ENCODE peak calls at places on chromosomes 11 and 22, in seven cellular contexts. T, M, N, E, P, R and O are unnamed samples.

GRCh38 chr11:12278766-12279671 is 98.4 kb upstream of the PARVA start:
- DNase-seq in R (no peak), T (no peak), M (no peak), P (no peak), N (no peak), E (peak; percentile 29), O (no peak)

GRCh38 chr11:65183201-65183891 is 1.6 kb downstream of the CAPN1 start:
- DNase-seq in P (peak; percentile 4), R (no peak), N (no peak), T (no peak), E (no peak), M (no peak), O (peak; percentile 92)

GRCh38 chr11:115724709-115725108 is 220.5 kb upstream of the CADM1 start:
- DNase-seq in M (no peak), N (no peak), E (no peak), P (peak; percentile 68), T (no peak), R (peak; percentile 83), O (no peak)

GRCh38 chr11:1202776-1203504 is 19.9 kb upstream of the MUC5B start:
- DNase-seq in P (peak; percentile 94), N (peak; percentile 73), E (peak; percentile 64), T (peak; percentile 97), R (peak; percentile 7), M (peak; percentile 8), O (peak; percentile 58)

GRCh38 chr11:76382209-76382608 is 1.1 kb downstream of the GVQW3 start:
- DNase-seq in T (no peak), E (no peak), N (no peak), M (no peak), P (no peak), R (no peak), O (no peak)

GRCh38 chr22:21970037-21970799 is 12.4 kb downstream of the TOP3B start:
- DNase-seq in M (no peak), E (no peak), T (no peak), R (no peak), N (no peak), P (no peak), O (no peak)

GRCh38 chr22:44413211-44413610 is 84.8 kb downstream of the RTL6 start:
- DNase-seq in T (no peak), M (no peak), N (peak; percentile 9), R (no peak), P (no peak), E (no peak), O (no peak)

GRCh38 chr22:31488988-31489617 is 539 bp downstream of the EIF4ENIF1 start:
- DNase-seq in R (peak; percentile 41), M (no peak), E (peak; percentile 18), P (peak; percentile 79), T (peak; percentile 25), N (no peak), O (peak; percentile 29)

GRCh38 chr11:74318241-74318932 is 6.9 kb upstream of the P4HA3 start:
- DNase-seq in R (peak; percentile 86), N (no peak), P (no peak), M (no peak), T (no peak), E (no peak), O (no peak)

GRCh38 chr11:69190796-69191536 is 35.2 kb downstream of the SMIM38 start:
- DNase-seq in R (no peak), P (no peak), N (no peak), M (no peak), T (no peak), E (no peak), O (no peak)

GRCh38 chr11:78830277-78830676 is 255.6 kb upstream of the NARS2 start:
- DNase-seq in M (no peak), T (no peak), E (no peak), R (peak; percentile 7), P (no peak), N (no peak), O (no peak)

GRCh38 chr11:60657880-60658279 is 41.5 kb upstream of the MS4A8 start:
- DNase-seq in M (no peak), R (no peak), E (no peak), P (no peak), T (no peak), N (no peak), O (no peak)

GRCh38 chr11:36361472-36361871 is 65.4 kb downstream of the PRR5L start:
- DNase-seq in M (no peak), T (no peak), E (peak; percentile 39), N (no peak), R (peak; percentile 63), P (no peak), O (peak; percentile 65)

GRCh38 chr11:113926273-113927183 is 21.9 kb downstream of the HTR3B start:
- DNase-seq in E (peak; percentile 8), T (no peak), M (no peak), P (no peak), N (no peak), R (no peak), O (no peak)

GRCh38 chr11:86418929-86419328 is 44.2 kb downstream of the CCDC81 start:
- DNase-seq in T (no peak), E (no peak), M (no peak), R (no peak), P (no peak), N (no peak), O (no peak)

GRCh38 chr22:49206281-49206680 is 621.4 kb downstream of the BRD1 start:
- DNase-seq in N (peak; percentile 39), E (no peak), P (no peak), M (no peak), R (no peak), T (no peak), O (no peak)

GRCh38 chr11:57349491-57350274 is 11.5 kb downstream of the P2RX3 start:
- DNase-seq in P (peak; percentile 85), M (no peak), T (peak; percentile 74), E (peak; percentile 55), N (no peak), R (peak; percentile 21), O (no peak)

GRCh38 chr11:3160252-3161031 is 4.7 kb downstream of the OSBPL5 start:
- DNase-seq in E (no peak), R (peak; percentile 92), T (no peak), N (peak; percentile 96), M (peak; percentile 77), P (peak; percentile 86), O (no peak)

GRCh38 chr11:9170450-9170849 is 79.1 kb upstream of the SCUBE2 start:
- DNase-seq in M (no peak), E (no peak), T (no peak), N (no peak), P (peak; percentile 44), R (peak; percentile 68), O (no peak)

GRCh38 chr11:4514196-4514595 is 30.8 kb upstream of the OR52M1 start:
- DNase-seq in N (no peak), P (no peak), M (no peak), T (no peak), E (no peak), R (no peak), O (no peak)